ENCODE peak calls at places on chromosomes 7 and 10, in four cellular contexts. U is stimulated activated CD8-positive, alpha-beta memory T cell treated with anti-CD3 and anti-CD28 coated beads, Interleukin-15, amount 100 ng/mL, for 24 hours; Y is chondrocyte; O is HCT116. A is an unnamed sample.

GRCh38 chr7:45711161-45711490 is 137.0 kb downstream of the ADCY1 start:
- DNase-seq in U (no peak), Y (no peak), O (no peak), A (no peak)

GRCh38 chr10:120732067-120732466 is 119.1 kb upstream of the WDR11 start:
- DNase-seq in U (no peak), Y (no peak), O (peak; percentile 32), A (peak; percentile 36)

GRCh38 chr7:1720325-1720724 is 50.2 kb downstream of the ELFN1 start:
- DNase-seq in U (no peak), Y (no peak), O (no peak), A (no peak)

GRCh38 chr10:128744092-128744491 is 617.9 kb upstream of the MKI67 start:
- DNase-seq in U (no peak), O (no peak), Y (no peak), A (no peak)

GRCh38 chr10:70597856-70598815 is 4.4 kb downstream of the PRF1 start:
- DNase-seq in O (no peak), Y (no peak), U (no peak), A (no peak)

GRCh38 chr10:131676448-131676847 is 224.4 kb upstream of the PPP2R2D start:
- DNase-seq in U (no peak), Y (no peak), O (no peak), A (no peak)

GRCh38 chr10:113709221-113709838 is 29.6 kb downstream of the CASP7 start:
- DNase-seq in O (no peak), Y (no peak), U (no peak), A (no peak)

GRCh38 chr7:106757846-106758245 is 96.9 kb upstream of the CCDC71L start:
- DNase-seq in Y (no peak), U (no peak), O (no peak), A (no peak)

GRCh38 chr7:155206286-155207020 is 91.2 kb upstream of the INSIG1 start:
- DNase-seq in Y (no peak), O (no peak), U (no peak), A (no peak)

GRCh38 chr7:42454006-42454405 is 217.0 kb upstream of the GLI3 start:
- DNase-seq in O (no peak), U (no peak), Y (no peak), A (no peak)

GRCh38 chr10:13271552-13272163 is 28.2 kb downstream of the PHYH start:
- DNase-seq in O (peak; percentile 32), Y (no peak), U (no peak), A (no peak)

GRCh38 chr10:6990891-6991290 is 410.8 kb upstream of the PRKCQ start:
- DNase-seq in Y (no peak), U (no peak), O (no peak), A (no peak)

GRCh38 chr10:21993360-21994001 is 10.0 kb downstream of the DNAJC1 start:
- DNase-seq in Y (no peak), U (no peak), O (peak; percentile 26), A (no peak)

GRCh38 chr10:125064681-125065492 is 95.5 kb downstream of the CTBP2 start:
- DNase-seq in O (peak; percentile 79), Y (no peak), U (no peak), A (peak; percentile 30)

GRCh38 chr10:123912466-123913201 is 21.0 kb upstream of the CPXM2 start:
- DNase-seq in O (no peak), Y (no peak), U (no peak), A (no peak)

GRCh38 chr7:112009081-112009480 is 197.1 kb downstream of the DOCK4 start:
- DNase-seq in Y (no peak), O (no peak), U (no peak), A (no peak)

GRCh38 chr10:101578192-101578591 is 9.9 kb downstream of the POLL start:
- DNase-seq in O (no peak), Y (no peak), U (no peak), A (no peak)

GRCh38 chr10:128083191-128083895 is 42.9 kb downstream of the MKI67 start:
- DNase-seq in Y (no peak), U (no peak), O (no peak), A (no peak)

GRCh38 chr7:72334066-72334465 is 78.1 kb downstream of the CALN1 start:
- DNase-seq in Y (no peak), U (no peak), O (no peak), A (no peak)